ENCODE peak calls at places on chromosomes 1 and 21, in five cellular contexts. C is NCI-H748 treated with DMSO at 0.1 percent for 48 hours, O is Right ventricle myocardium superior, Q is neural progenitor cell, D is Caki2. L is an unnamed sample.

GRCh38 chr1:243487649-243488227 is 231.9 kb downstream of the SDCCAG8 start:
- DNase-seq in C (no peak), O (no peak), Q (no peak), D (no peak), L (no peak)

GRCh38 chr1:18282851-18283600 is 175.4 kb downstream of the IGSF21 start:
- DNase-seq in C (peak), O (no peak), Q (peak), D (no peak), L (no peak)

GRCh38 chr1:160774886-160775719 is 20.9 kb upstream of the LY9 start:
- DNase-seq in C (no peak), O (no peak), Q (no peak), D (no peak), L (no peak)

GRCh38 chr1:43965316-43965715 is 4.5 kb upstream of the DPH2 start:
- DNase-seq in C (no peak), O (no peak), Q (no peak), D (no peak), L (no peak)

GRCh38 chr1:157252473-157252872 is 114.3 kb upstream of the ETV3 start:
- DNase-seq in C (no peak), O (no peak), Q (no peak), D (no peak), L (no peak)

GRCh38 chr1:171286032-171286705 is 27.8 kb upstream of the FMO4 start:
- DNase-seq in C (no peak), O (no peak), Q (no peak), D (no peak), L (no peak)

GRCh38 chr1:1120096-1120495 is 4.2 kb upstream of the C1orf159 start:
- DNase-seq in C (no peak), O (peak), Q (no peak), D (no peak), L (peak)

GRCh38 chr1:38132681-38133080 is 86.1 kb upstream of the POU3F1 start:
- DNase-seq in C (no peak), O (no peak), Q (no peak), D (no peak), L (no peak)

GRCh38 chr1:101314244-101314643 is 77.4 kb downstream of the S1PR1 start:
- DNase-seq in C (no peak), O (no peak), Q (no peak), D (peak), L (no peak)

GRCh38 chr1:156146006-156146748 is 7.2 kb upstream of the SEMA4A start:
- DNase-seq in C (peak), O (peak), Q (peak), D (peak), L (peak)

GRCh38 chr1:5750186-5751170 is 241.7 kb downstream of the NPHP4 start:
- DNase-seq in C (no peak), O (peak), Q (no peak), D (no peak), L (no peak)

GRCh38 chr1:234987415-234988159 is 141.1 kb downstream of the TOMM20 start:
- DNase-seq in C (no peak), O (peak), Q (peak), D (peak), L (peak)

GRCh38 chr1:46595127-46595526 is 8.9 kb downstream of the MKNK1 start:
- DNase-seq in C (no peak), O (peak), Q (no peak), D (no peak), L (no peak)

GRCh38 chr21:44845418-44846200 is 27.7 kb upstream of the SUMO3 start:
- DNase-seq in C (peak), O (peak), Q (peak), D (peak), L (peak)

GRCh38 chr1:56376188-56376984 is 203.0 kb downstream of the PLPP3 start:
- DNase-seq in C (peak), O (peak), Q (peak), D (no peak), L (no peak)

GRCh38 chr1:36582066-36582755 is 99.5 kb upstream of the CSF3R start:
- DNase-seq in C (no peak), O (no peak), Q (no peak), D (no peak), L (no peak)

GRCh38 chr1:4549933-4550332 is 104.5 kb upstream of the AJAP1 start:
- DNase-seq in C (no peak), O (no peak), Q (peak), D (peak), L (no peak)

GRCh38 chr1:79259390-79260336 is 253.1 kb upstream of the ADGRL4 start:
- DNase-seq in C (peak), O (no peak), Q (peak), D (peak), L (no peak)

GRCh38 chr1:165879946-165880345 is 52.5 kb downstream of the UCK2 start:
- DNase-seq in C (no peak), O (no peak), Q (no peak), D (no peak), L (no peak)

GRCh38 chr1:6588893-6589481 is 9.2 kb downstream of the ZBTB48 start:
- DNase-seq in C (no peak), O (no peak), Q (no peak), D (no peak), L (no peak)

GRCh38 chr1:232221790-232222499 is 408.0 kb downstream of the SIPA1L2 start:
- DNase-seq in C (no peak), O (no peak), Q (no peak), D (peak), L (no peak)

GRCh38 chr1:212161231-212161781 is 123.9 kb upstream of the PPP2R5A start:
- DNase-seq in C (no peak), O (no peak), Q (no peak), D (no peak), L (no peak)

GRCh38 chr1:20475002-20475401 is 11.0 kb downstream of the CAMK2N1 start:
- DNase-seq in C (no peak), O (no peak), Q (no peak), D (no peak), L (no peak)

GRCh38 chr1:176745945-176746344 is 283.0 kb downstream of the PAPPA2 start:
- DNase-seq in C (no peak), O (no peak), Q (no peak), D (peak), L (no peak)

GRCh38 chr1:47388548-47389238 is 27.4 kb upstream of the FOXE3 start:
- DNase-seq in C (peak), O (peak), Q (peak), D (peak), L (peak)

GRCh38 chr1:151175910-151176309 is at the start of gene TMOD4:
- DNase-seq in C (no peak), O (no peak), Q (peak), D (no peak), L (peak)

GRCh38 chr1:98046031-98046641 is 125.3 kb upstream of the DPYD start:
- DNase-seq in C (peak), O (peak), Q (peak), D (no peak), L (peak)

GRCh38 chr1:181077576-181078242 is 10.8 kb upstream of the IER5 start:
- DNase-seq in C (no peak), O (no peak), Q (no peak), D (no peak), L (no peak)

GRCh38 chr1:84301759-84302380 is 362 bp downstream of the SAMD13 start:
- DNase-seq in C (peak), O (no peak), Q (no peak), D (no peak), L (no peak)

GRCh38 chr21:42120056-42120903 is 49.2 kb downstream of the UMODL1 start:
- DNase-seq in C (peak), O (no peak), Q (no peak), D (no peak), L (peak)

GRCh38 chr1:212684511-212685090 is 15.0 kb downstream of the BATF3 start:
- DNase-seq in C (no peak), O (no peak), Q (no peak), D (no peak), L (no peak)

GRCh38 chr1:5991784-5992033 is 516 bp downstream of the NPHP4 start:
- DNase-seq in C (no peak), O (peak), Q (no peak), D (no peak), L (no peak)

GRCh38 chr1:19525607-19526545 is 40.5 kb upstream of the CAPZB start:
- DNase-seq in C (no peak), O (no peak), Q (no peak), D (no peak), L (no peak)